ENCODE peak calls at places on chromosome 19, in nine cellular contexts. F is endothelial cell of umbilical vein; D is activated naive CD4-positive, alpha-beta T cell treated with Interleukin-2 at 50 U/mL for 16 hours; M is ELR; O is fibroblast of villous mesenchyme; W is SW480; P is frontal cortex; E is SHP77 treated with DMSO at 0.1 percent for 48 hours; H is pancreas. Q is an unnamed sample.

GRCh38 chr19:39157275-39157996 is 31.9 kb downstream of the PAK4 start:
- DNase-seq in P (no peak), F (peak; percentile 23), M (no peak), O (no peak), D (no peak), E (no peak), H (no peak), W (no peak), Q (peak; percentile 51)

GRCh38 chr19:1361601-1362384 is 21.9 kb upstream of the NDUFS7 start:
- DNase-seq in W (peak; percentile 35), O (peak; percentile 59), F (peak; percentile 24), D (no peak), P (no peak), H (no peak), M (peak; percentile 84), E (no peak), Q (peak; percentile 63)

GRCh38 chr19:39254539-39255345 is 6.1 kb upstream of the IFNL4 start:
- DNase-seq in E (no peak), D (no peak), H (no peak), O (no peak), F (no peak), P (no peak), M (no peak), W (peak; percentile 16), Q (no peak)

GRCh38 chr19:53102701-53103140 is 501 bp downstream of the ZNF160 start:
- DNase-seq in E (no peak), O (peak; percentile 44), D (peak; percentile 41), F (peak; percentile 47), W (no peak), H (peak; percentile 12), M (peak; percentile 61), P (peak; percentile 44), Q (peak; percentile 27)

GRCh38 chr19:34960103-34960805 is 3.8 kb downstream of the ZNF792 start:
- DNase-seq in W (peak; percentile 99), F (no peak), E (no peak), H (no peak), O (no peak), P (no peak), M (peak; percentile 99), D (no peak), Q (peak; percentile 35)

GRCh38 chr19:55344444-55344843 is 4.8 kb downstream of the KMT5C start:
- DNase-seq in E (peak; percentile 73), P (no peak), F (no peak), O (peak; percentile 44), D (no peak), M (no peak), H (no peak), W (no peak), Q (no peak)

GRCh38 chr19:46716013-46716671 is 772 bp downstream of the PRKD2 start:
- DNase-seq in P (no peak), E (no peak), M (peak; percentile 54), O (no peak), W (no peak), D (peak; percentile 22), F (no peak), H (no peak), Q (no peak)

GRCh38 chr19:41218615-41219507 is at the start of gene AXL:
- DNase-seq in D (no peak), P (peak; percentile 64), F (peak; percentile 73), M (peak; percentile 81), H (peak; percentile 12), W (peak; percentile 66), O (peak; percentile 88), E (no peak), Q (peak; percentile 85)

GRCh38 chr19:1315470-1316166 is 29.9 kb downstream of the EFNA2 start:
- DNase-seq in H (peak; percentile 32), W (no peak), D (peak; percentile 21), M (peak; percentile 61), O (peak; percentile 48), F (peak; percentile 31), E (no peak), P (peak; percentile 93), Q (peak; percentile 37)

GRCh38 chr19:41546386-41546789 is 29.6 kb upstream of the CEACAM21 start:
- DNase-seq in D (no peak), E (no peak), W (no peak), F (no peak), P (no peak), O (no peak), H (no peak), M (no peak), Q (no peak)

GRCh38 chr19:771332-771785 is 20.4 kb downstream of the MISP start:
- DNase-seq in W (peak; percentile 44), D (peak; percentile 33), F (peak; percentile 49), E (no peak), P (no peak), M (peak; percentile 76), H (no peak), O (peak; percentile 69), Q (peak; percentile 47)

GRCh38 chr19:48090281-48090802 is 20.3 kb downstream of the PLA2G4C start:
- DNase-seq in P (no peak), O (peak; percentile 36), F (no peak), H (no peak), M (no peak), W (peak; percentile 68), E (no peak), D (no peak), Q (no peak)

GRCh38 chr19:510606-511100 is 3.4 kb downstream of the TPGS1 start:
- DNase-seq in H (peak; percentile 62), M (peak; percentile 87), O (peak; percentile 87), F (peak; percentile 88), E (peak; percentile 61), P (peak; percentile 78), D (peak; percentile 95), W (peak; percentile 81), Q (peak; percentile 76)

GRCh38 chr19:15122331-15123030 is 15.3 kb downstream of the SYDE1 start:
- DNase-seq in P (no peak), D (no peak), W (no peak), F (no peak), M (no peak), E (no peak), O (no peak), H (no peak), Q (no peak)

GRCh38 chr19:49338691-49339363 is 3.6 kb downstream of the CD37 start:
- DNase-seq in M (peak; percentile 30), D (no peak), O (peak; percentile 19), H (peak; percentile 95), W (peak; percentile 79), F (peak; percentile 52), P (peak; percentile 67), E (no peak), Q (no peak)

GRCh38 chr19:12603714-12604113 is 6.9 kb downstream of the ZNF490 start:
- DNase-seq in H (no peak), P (no peak), W (no peak), F (no peak), E (no peak), O (peak; percentile 16), D (peak; percentile 62), M (no peak), Q (no peak)

GRCh38 chr19:19575411-19575810 is 37.3 kb downstream of the CILP2 start:
- DNase-seq in P (no peak), M (no peak), D (no peak), F (no peak), W (no peak), H (no peak), O (no peak), E (no peak), Q (no peak)

GRCh38 chr19:34932494-34932893 is 5.8 kb downstream of the ZNF30 start:
- DNase-seq in M (no peak), P (no peak), H (no peak), O (no peak), F (no peak), E (no peak), W (no peak), D (no peak), Q (no peak)

GRCh38 chr19:18672606-18673337 is 10.7 kb upstream of the CRTC1 start:
- DNase-seq in O (peak; percentile 66), E (no peak), F (peak; percentile 65), D (no peak), H (no peak), P (no peak), M (no peak), W (no peak), Q (peak; percentile 67)

GRCh38 chr19:46378268-46378667 is 31.4 kb downstream of the PPP5C start:
- DNase-seq in O (peak; percentile 85), P (no peak), E (no peak), W (no peak), M (no peak), H (no peak), D (no peak), F (peak; percentile 36), Q (peak; percentile 86)

Q was measured in fibroblast of the aortic adventitia.